ENCODE peak calls at places on chromosome 17, in five cellular contexts. T is HCT116, N is A549, M is heart left ventricle, X is right lobe of liver. H is an unnamed sample.

GRCh38 chr17:382644-383533 is 30.3 kb upstream of the RPH3AL start:
- ATAC-seq in T (no peak), N (no peak), M (peak), X (no peak), H (no peak)

GRCh38 chr17:62807812-62808575 is at the start of gene MARCHF10:
- ATAC-seq in T (peak), N (no peak), M (peak), X (no peak), H (no peak)

GRCh38 chr17:66177048-66177447 is 14.9 kb downstream of the CEP112 start:
- ATAC-seq in T (no peak), N (no peak), M (no peak), X (peak), H (no peak)

GRCh38 chr17:6505425-6506142 is 50.8 kb downstream of the PITPNM3 start:
- ATAC-seq in T (no peak), N (no peak), M (no peak), X (peak), H (no peak)

GRCh38 chr17:49952912-49953497 is 16.0 kb upstream of the DLX4 start:
- ATAC-seq in T (peak), N (peak), M (no peak), X (peak), H (peak)

GRCh38 chr17:77571562-77571981 is 386.9 kb upstream of the TNRC6C start:
- ATAC-seq in T (no peak), N (no peak), M (peak), X (peak), H (no peak)

GRCh38 chr17:19306160-19307111 is 56.1 kb downstream of the B9D1 start:
- ATAC-seq in T (no peak), N (no peak), M (no peak), X (peak), H (peak)

GRCh38 chr17:5667871-5668270 is 83.6 kb upstream of the NLRP1 start:
- ATAC-seq in T (peak), N (peak), M (no peak), X (no peak), H (no peak)

GRCh38 chr17:4664230-4664629 is 22.8 kb upstream of the ALOX15 start:
- ATAC-seq in T (no peak), N (peak), M (no peak), X (no peak), H (no peak)

GRCh38 chr17:61253293-61253801 is 146.3 kb upstream of the TBX2 start:
- ATAC-seq in T (no peak), N (no peak), M (peak), X (no peak), H (no peak)

GRCh38 chr17:2089021-2089422 is 34.1 kb downstream of the HIC1 start:
- ATAC-seq in T (no peak), N (no peak), M (peak), X (no peak), H (no peak)

GRCh38 chr17:12983986-12984932 is 33.6 kb downstream of the ELAC2 start:
- ATAC-seq in T (no peak), N (peak), M (peak), X (peak), H (peak)

GRCh38 chr17:32862940-32863339 is 14.0 kb downstream of the MYO1D start:
- ATAC-seq in T (no peak), N (no peak), M (no peak), X (no peak), H (no peak)

GRCh38 chr17:59416184-59416583 is 84.7 kb downstream of the YPEL2 start:
- ATAC-seq in T (no peak), N (no peak), M (no peak), X (no peak), H (no peak)

GRCh38 chr17:42999003-42999525 is 845 bp downstream of the RPL27 start:
- ATAC-seq in T (no peak), N (no peak), M (no peak), X (no peak), H (no peak)

GRCh38 chr17:4920351-4921048 is 11.6 kb upstream of the GP1BA start:
- ATAC-seq in T (no peak), N (peak), M (peak), X (peak), H (no peak)

GRCh38 chr17:10743316-10744009 is 13.6 kb upstream of the TMEM220 start:
- ATAC-seq in T (no peak), N (no peak), M (peak), X (peak), H (peak)

GRCh38 chr17:1860978-1861377 is 31.2 kb downstream of the RPA1 start:
- ATAC-seq in T (no peak), N (no peak), M (peak), X (no peak), H (peak)

GRCh38 chr17:56887105-56887504 is 26.7 kb downstream of the TRIM25 start:
- ATAC-seq in T (no peak), N (no peak), M (no peak), X (no peak), H (no peak)

GRCh38 chr17:78899361-78900260 is 3.4 kb downstream of the CEP295NL start:
- ATAC-seq in T (peak), N (peak), M (peak), X (no peak), H (peak)

GRCh38 chr17:50584116-50584515 is 23.6 kb downstream of the CACNA1G start:
- ATAC-seq in T (no peak), N (no peak), M (peak), X (no peak), H (no peak)

GRCh38 chr17:71631483-71631882 is 489.3 kb upstream of the SOX9 start:
- ATAC-seq in T (peak), N (no peak), M (no peak), X (no peak), H (no peak)

GRCh38 chr17:50451943-50452626 is 16.6 kb downstream of the CHAD start:
- ATAC-seq in T (no peak), N (no peak), M (no peak), X (no peak), H (no peak)

GRCh38 chr17:9987779-9988585 is 82.9 kb upstream of the RCVRN start:
- ATAC-seq in T (peak), N (peak), M (peak), X (peak), H (no peak)

GRCh38 chr17:35889241-35889640 is 9.1 kb upstream of the CCL5 start:
- ATAC-seq in T (no peak), N (no peak), M (no peak), X (no peak), H (no peak)

GRCh38 chr17:28725660-28726395 is at the start of gene TLCD1:
- ATAC-seq in T (peak), N (peak), M (peak), X (peak), H (peak)
- TF ChIP-seq POLR2A in T (peak), N (peak), M (no peak), X (peak), H (peak)

DNA sequence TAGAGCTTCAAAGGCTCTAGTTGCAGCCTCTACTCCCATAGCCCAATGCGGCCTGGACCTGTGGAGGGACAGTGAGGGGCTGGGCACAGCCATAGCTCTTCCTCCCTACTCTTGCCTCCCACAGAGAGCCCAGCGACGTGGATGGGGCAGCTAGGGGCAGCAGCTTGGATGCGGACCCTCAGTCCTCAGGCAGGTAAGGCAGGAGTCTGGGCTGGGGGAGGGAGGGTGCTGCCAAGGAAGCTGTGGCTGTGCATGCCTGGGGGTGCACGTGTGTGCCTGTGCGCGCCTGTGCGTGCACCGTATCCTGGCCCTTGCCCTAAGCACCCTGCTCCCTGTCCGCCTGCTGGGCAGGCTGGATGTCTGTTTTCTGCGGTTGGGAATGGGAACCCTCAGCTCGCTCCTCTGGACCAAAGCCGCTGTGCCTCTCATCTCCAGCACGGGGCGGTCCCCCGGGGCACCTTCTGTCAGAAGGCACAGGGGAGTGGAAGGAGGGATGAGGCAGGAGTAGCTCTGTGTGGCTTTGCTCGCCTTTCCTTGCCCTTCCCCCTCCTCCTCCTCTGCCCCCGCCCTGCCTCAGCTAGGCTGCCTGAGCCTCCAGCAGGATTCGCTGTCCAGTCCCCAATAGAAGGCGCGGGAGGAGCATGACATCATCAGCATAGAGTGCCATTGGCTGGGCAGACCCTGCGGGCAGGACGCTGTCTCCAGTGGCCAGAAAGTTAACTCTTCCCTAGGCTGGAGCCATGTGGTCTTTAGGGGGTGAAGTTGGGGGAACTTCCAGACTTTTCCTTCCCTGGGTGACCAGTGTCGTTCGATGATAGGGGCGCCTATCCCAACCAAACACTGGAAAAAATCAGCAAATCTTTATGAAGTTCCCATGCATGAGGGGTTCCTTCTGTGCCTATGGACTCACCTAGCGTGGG is 797 bp downstream of the PRCD start:
- ATAC-seq in T (peak), N (peak), M (peak), X (peak), H (peak)
- TF ChIP-seq POLR2A in T (peak), N (peak), M (peak), X (no peak), H (no peak)

GRCh38 chr17:40315678-40316570 is 6.9 kb downstream of the RARA start:
- ATAC-seq in T (no peak), N (no peak), M (no peak), X (no peak), H (no peak)

GRCh38 chr17:40315206-40315605 is 6.2 kb downstream of the RARA start:
- ATAC-seq in T (no peak), N (no peak), M (no peak), X (no peak), H (no peak)

GRCh38 chr17:40317345-40317873 is 8.4 kb downstream of the RARA start:
- ATAC-seq in T (peak), N (peak), M (peak), X (peak), H (no peak)

GRCh38 chr17:40317880-40318834 is 9.2 kb downstream of the RARA start:
- ATAC-seq in T (peak), N (peak), M (peak), X (peak), H (peak)

DNA sequence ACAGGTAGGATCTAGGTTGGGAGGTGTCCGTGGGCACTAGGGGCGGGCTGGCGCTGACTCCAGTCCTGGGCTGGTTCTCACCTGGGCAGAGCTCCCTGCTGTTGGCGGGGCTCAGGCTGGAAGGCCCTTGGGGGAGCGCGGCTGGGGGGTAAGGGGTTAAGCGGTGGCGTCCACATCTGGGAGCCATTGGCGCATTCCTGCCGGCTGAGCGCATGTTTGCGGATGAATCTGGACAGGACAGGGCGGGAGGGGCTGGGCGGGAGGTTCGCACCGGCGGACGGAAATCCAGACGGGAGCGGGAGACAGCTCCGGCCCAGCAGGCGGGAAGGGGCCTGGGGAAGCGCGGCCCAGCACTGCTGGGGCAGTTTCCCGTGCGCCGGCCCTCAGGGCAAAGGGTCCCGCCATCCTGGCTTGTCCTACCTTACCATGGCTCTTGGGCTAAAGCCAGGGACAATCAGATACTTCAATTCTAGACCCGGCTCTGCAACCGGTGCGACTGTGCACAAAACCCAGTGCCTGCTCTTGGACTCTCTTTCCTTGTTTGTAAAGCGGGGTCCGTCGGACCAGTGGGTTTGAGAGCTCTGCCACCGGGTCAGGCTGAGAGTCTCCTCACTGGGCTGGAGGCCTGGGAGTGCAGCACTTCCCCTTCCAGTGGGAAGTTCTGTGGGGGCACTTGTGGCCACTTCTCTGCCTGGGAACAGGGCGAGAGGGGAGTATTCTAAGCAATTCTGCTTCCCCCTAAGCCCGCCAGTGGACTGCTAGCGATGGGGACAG is 7.8 kb downstream of the RARA start:
- ATAC-seq in T (peak), N (peak), M (peak), X (peak), H (peak)
- TF ChIP-seq POLR2A in T (no peak), N (peak), M (peak), X (peak), H (no peak)

GRCh38 chr17:82840431-82840831 is 609 bp upstream of the ZNF750 start:
- ATAC-seq in T (no peak), N (no peak), M (no peak), X (no peak), H (no peak)

GRCh38 chr17:82841921-82842596 is 2.2 kb upstream of the ZNF750 start:
- ATAC-seq in T (no peak), N (peak), M (no peak), X (no peak), H (no peak)

GRCh38 chr17:82838386-82839063 is 1.3 kb downstream of the ZNF750 start:
- ATAC-seq in T (no peak), N (no peak), M (peak), X (peak), H (no peak)

GRCh38 chr17:82837586-82838320 is 2.1 kb downstream of the ZNF750 start:
- ATAC-seq in T (no peak), N (no peak), M (peak), X (peak), H (no peak)

GRCh38 chr17:82839617-82840292 is at the start of gene ZNF750:
- ATAC-seq in T (peak), N (no peak), M (no peak), X (no peak), H (no peak)
- TF ChIP-seq POLR2A in T (no peak), N (no peak), M (no peak), X (no peak), H (no peak)

DNA sequence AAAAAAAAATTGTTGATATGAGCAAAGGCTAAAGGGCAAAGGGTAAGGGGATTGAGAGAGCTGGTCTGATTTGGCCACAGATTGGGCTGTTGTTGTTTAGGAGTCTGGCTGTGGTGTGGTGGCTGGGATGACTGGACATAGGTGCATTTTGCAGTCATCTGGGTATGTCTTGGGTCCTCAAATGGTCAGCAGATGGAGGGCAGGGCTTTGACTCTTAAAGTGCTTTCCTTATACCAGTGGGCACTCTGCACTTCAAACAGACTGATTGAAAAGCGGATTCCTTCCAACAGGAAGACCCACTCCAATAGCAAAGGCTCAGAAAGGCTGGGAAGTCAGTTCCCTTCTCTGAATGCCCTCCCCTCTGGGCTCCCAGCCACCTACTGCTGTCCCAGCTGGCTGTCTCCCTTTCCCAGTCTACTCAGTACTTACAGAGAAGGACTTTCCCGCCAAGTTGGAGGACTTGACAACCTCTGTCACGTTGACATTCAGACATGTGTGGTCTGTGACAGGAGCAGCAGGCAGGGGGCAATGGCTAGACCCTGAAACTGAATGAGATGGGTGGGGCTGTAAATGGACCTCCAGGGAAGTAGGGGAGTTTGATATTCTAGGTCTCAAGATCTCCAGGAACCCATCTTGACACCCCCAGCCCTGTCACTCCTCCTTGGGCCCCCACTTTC is 19.6 kb upstream of the MFSD6L start:
- ATAC-seq in T (no peak), N (peak), M (no peak), X (no peak), H (no peak)
- TF ChIP-seq POLR2A in T (no peak), N (no peak), M (no peak), X (no peak), H (no peak)

GRCh38 chr17:41825175-41825845 is 10.7 kb downstream of the NT5C3B start:
- ATAC-seq in T (no peak), N (peak), M (peak), X (no peak), H (no peak)

GRCh38 chr17:41823141-41823524 is 10.3 kb downstream of the FKBP10 start:
- ATAC-seq in T (peak), N (no peak), M (no peak), X (no peak), H (no peak)

GRCh38 chr17:41822216-41823140 is 9.7 kb downstream of the FKBP10 start:
- ATAC-seq in T (no peak), N (no peak), M (no peak), X (no peak), H (no peak)

GRCh38 chr17:41824086-41824485 is 11.3 kb downstream of the FKBP10 start:
- ATAC-seq in T (no peak), N (no peak), M (no peak), X (no peak), H (no peak)

GRCh38 chr17:41823580-41823979 is 10.8 kb downstream of the FKBP10 start:
- ATAC-seq in T (no peak), N (no peak), M (no peak), X (no peak), H (no peak)
- TF ChIP-seq POLR2A in T (no peak), N (no peak), M (no peak), X (no peak), H (no peak)

GRCh38 chr17:75271955-75272847 is 1.2 kb upstream of the MIF4GD start:
- ATAC-seq in T (no peak), N (peak), M (peak), X (no peak), H (no peak)
- TF ChIP-seq POLR2A in T (no peak), N (no peak), M (no peak), X (no peak), H (no peak)

GRCh38 chr17:63932008-63932561 is at the start of gene CD79B:
- ATAC-seq in T (no peak), N (no peak), M (peak), X (peak), H (no peak)
- TF ChIP-seq POLR2A in T (no peak), N (no peak), M (no peak), X (no peak), H (no peak)